ENCODE peak calls at places on chromosome 11, in five cellular contexts. One of them, this sample, is unnamed.

GRCh38 chr11:15770798-15771414 is 585.4 kb downstream of the SOX6 start:
- DNase-seq in HepG2: peak
- DNase-seq in A549: peak
- DNase-seq in NB4: peak
- DNase-seq in K562: peak
- DNase-seq in this sample: peak

GRCh38 chr11:128341280-128341679 is 246.1 kb downstream of the ETS1 start:
- DNase-seq in HepG2: no peak
- DNase-seq in A549: no peak
- DNase-seq in NB4: no peak
- DNase-seq in K562: no peak
- DNase-seq in this sample: peak

GRCh38 chr11:33475999-33476398 is 218.8 kb downstream of the HIPK3 start:
- DNase-seq in HepG2: peak
- DNase-seq in A549: no peak
- DNase-seq in NB4: no peak
- DNase-seq in K562: no peak
- DNase-seq in this sample: peak

GRCh38 chr11:9060700-9061111 is 30.7 kb downstream of the SCUBE2 start:
- DNase-seq in HepG2: peak
- DNase-seq in A549: peak
- DNase-seq in NB4: peak
- DNase-seq in K562: peak
- DNase-seq in this sample: no peak

GRCh38 chr11:69836401-69836800 is 17.2 kb upstream of the FGF3 start:
- DNase-seq in HepG2: no peak
- DNase-seq in A549: no peak
- DNase-seq in NB4: no peak
- DNase-seq in K562: no peak
- DNase-seq in this sample: no peak

GRCh38 chr11:85884581-85885021 is 29.4 kb downstream of the CCDC83 start:
- DNase-seq in HepG2: no peak
- DNase-seq in A549: no peak
- DNase-seq in NB4: no peak
- DNase-seq in K562: no peak
- DNase-seq in this sample: no peak

GRCh38 chr11:112321521-112322172 is 61.0 kb upstream of the PLET1 start:
- DNase-seq in HepG2: peak
- DNase-seq in A549: peak
- DNase-seq in NB4: peak
- DNase-seq in K562: no peak
- DNase-seq in this sample: no peak

GRCh38 chr11:10742460-10743208 is 8.4 kb upstream of the CTR9 start:
- DNase-seq in HepG2: no peak
- DNase-seq in A549: no peak
- DNase-seq in NB4: peak
- DNase-seq in K562: peak
- DNase-seq in this sample: no peak

GRCh38 chr11:77379917-77380316 is 78.4 kb upstream of the GDPD4 start:
- DNase-seq in HepG2: no peak
- DNase-seq in A549: no peak
- DNase-seq in NB4: no peak
- DNase-seq in K562: no peak
- DNase-seq in this sample: no peak

GRCh38 chr11:76551400-76551799 is 106.6 kb downstream of the EMSY start:
- DNase-seq in HepG2: no peak
- DNase-seq in A549: no peak
- DNase-seq in NB4: no peak
- DNase-seq in K562: no peak
- DNase-seq in this sample: peak

GRCh38 chr11:96486890-96487633 is 97.2 kb downstream of the JRKL start:
- DNase-seq in HepG2: peak
- DNase-seq in A549: peak
- DNase-seq in NB4: no peak
- DNase-seq in K562: no peak
- DNase-seq in this sample: no peak

GRCh38 chr11:120807414-120808150 is 216.3 kb upstream of the TBCEL start:
- DNase-seq in HepG2: peak
- DNase-seq in A549: peak
- DNase-seq in NB4: no peak
- DNase-seq in K562: no peak
- DNase-seq in this sample: peak

GRCh38 chr11:34631297-34631696 is 10.4 kb downstream of the EHF start:
- DNase-seq in HepG2: no peak
- DNase-seq in A549: no peak
- DNase-seq in NB4: no peak
- DNase-seq in K562: no peak
- DNase-seq in this sample: no peak

GRCh38 chr11:76861490-76861953 is 804 bp downstream of the ACER3 start:
- DNase-seq in HepG2: no peak
- DNase-seq in A549: no peak
- DNase-seq in NB4: peak
- DNase-seq in K562: peak
- DNase-seq in this sample: peak

GRCh38 chr11:65355776-65356393 is 1.3 kb downstream of the TIGD3 start:
- DNase-seq in HepG2: no peak
- DNase-seq in A549: no peak
- DNase-seq in NB4: no peak
- DNase-seq in K562: no peak
- DNase-seq in this sample: peak

GRCh38 chr11:131833371-131833770 is 463.0 kb downstream of the NTM start:
- DNase-seq in HepG2: no peak
- DNase-seq in A549: no peak
- DNase-seq in NB4: no peak
- DNase-seq in K562: no peak
- DNase-seq in this sample: no peak

GRCh38 chr11:33722579-33723234 is 13.5 kb downstream of the CD59 start:
- DNase-seq in HepG2: no peak
- DNase-seq in A549: peak
- DNase-seq in NB4: peak
- DNase-seq in K562: peak
- DNase-seq in this sample: peak

GRCh38 chr11:6405039-6405667 is 13.7 kb downstream of the APBB1 start:
- DNase-seq in HepG2: no peak
- DNase-seq in A549: no peak
- DNase-seq in NB4: no peak
- DNase-seq in K562: no peak
- DNase-seq in this sample: no peak

GRCh38 chr11:306645-307371 is 808 bp upstream of the IFITM2 start:
- DNase-seq in HepG2: no peak
- DNase-seq in A549: no peak
- DNase-seq in NB4: no peak
- DNase-seq in K562: no peak
- DNase-seq in this sample: no peak

GRCh38 chr11:26976389-26976788 is 17.5 kb upstream of the FIBIN start:
- DNase-seq in HepG2: no peak
- DNase-seq in A549: no peak
- DNase-seq in NB4: no peak
- DNase-seq in K562: no peak
- DNase-seq in this sample: no peak

GRCh38 chr11:118634435-118635236 is 27.2 kb downstream of the PHLDB1 start:
- DNase-seq in HepG2: peak
- DNase-seq in A549: no peak
- DNase-seq in NB4: no peak
- DNase-seq in K562: peak
- DNase-seq in this sample: no peak

GRCh38 chr11:120473486-120473885 is 38.1 kb upstream of the GRIK4 start:
- DNase-seq in HepG2: no peak
- DNase-seq in A549: no peak
- DNase-seq in NB4: no peak
- DNase-seq in K562: no peak
- DNase-seq in this sample: no peak

GRCh38 chr11:60775420-60775961 is 9.6 kb upstream of the MS4A10 start:
- DNase-seq in HepG2: peak
- DNase-seq in A549: peak
- DNase-seq in NB4: peak
- DNase-seq in K562: peak
- DNase-seq in this sample: peak

GRCh38 chr11:57460017-57460755 is at the start of gene RTN4RL2:
- DNase-seq in HepG2: peak
- DNase-seq in A549: peak
- DNase-seq in NB4: peak
- DNase-seq in K562: peak
- DNase-seq in this sample: peak

GRCh38 chr11:117840881-117841581 is 16.5 kb upstream of the FXYD2 start:
- DNase-seq in HepG2: no peak
- DNase-seq in A549: no peak
- DNase-seq in NB4: no peak
- DNase-seq in K562: no peak
- DNase-seq in this sample: no peak

GRCh38 chr11:71144736-71145135 is 107.6 kb downstream of the SHANK2 start:
- DNase-seq in HepG2: no peak
- DNase-seq in A549: no peak
- DNase-seq in NB4: no peak
- DNase-seq in K562: no peak
- DNase-seq in this sample: no peak

GRCh38 chr11:71146846-71147245 is 105.5 kb downstream of the SHANK2 start:
- DNase-seq in HepG2: no peak
- DNase-seq in A549: no peak
- DNase-seq in NB4: no peak
- DNase-seq in K562: no peak
- DNase-seq in this sample: no peak

GRCh38 chr11:71145988-71146824 is 106.2 kb downstream of the SHANK2 start:
- DNase-seq in HepG2: no peak
- DNase-seq in A549: no peak
- DNase-seq in NB4: no peak
- DNase-seq in K562: no peak
- DNase-seq in this sample: no peak

GRCh38 chr11:71145368-71145767 is 107.0 kb downstream of the SHANK2 start:
- DNase-seq in HepG2: no peak
- DNase-seq in A549: no peak
- DNase-seq in NB4: no peak
- DNase-seq in K562: no peak
- DNase-seq in this sample: no peak

DNA sequence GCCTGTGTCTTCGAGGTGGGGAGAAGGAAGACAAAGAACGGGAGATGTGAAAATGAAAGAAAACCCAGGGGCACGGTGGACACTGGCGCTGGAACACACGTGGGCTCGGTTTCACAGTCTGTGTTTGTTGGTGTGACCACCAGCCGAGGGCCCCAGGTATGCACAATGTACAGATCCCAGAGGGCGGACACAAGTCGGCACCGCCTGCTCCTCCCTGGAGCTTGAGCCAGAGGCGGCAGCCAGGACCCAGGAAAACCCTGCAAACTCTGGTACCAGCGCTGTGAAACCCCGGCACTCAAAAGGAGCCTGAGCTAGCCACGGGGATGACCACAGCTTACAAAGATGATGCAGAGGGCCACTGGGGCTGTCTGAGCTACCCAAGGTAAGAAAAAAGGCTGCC is 105.0 kb downstream of the SHANK2 start:
- DNase-seq in HepG2: no peak
- DNase-seq in A549: no peak
- DNase-seq in NB4: no peak
- DNase-seq in K562: no peak
- DNase-seq in this sample: no peak
- TF ChIP-seq MYC in HepG2: no peak
- TF ChIP-seq MYC in A549: no peak
- TF ChIP-seq MYC in NB4: no peak
- TF ChIP-seq MYC in K562: no peak
- TF ChIP-seq MYC in this sample: no peak

DNA sequence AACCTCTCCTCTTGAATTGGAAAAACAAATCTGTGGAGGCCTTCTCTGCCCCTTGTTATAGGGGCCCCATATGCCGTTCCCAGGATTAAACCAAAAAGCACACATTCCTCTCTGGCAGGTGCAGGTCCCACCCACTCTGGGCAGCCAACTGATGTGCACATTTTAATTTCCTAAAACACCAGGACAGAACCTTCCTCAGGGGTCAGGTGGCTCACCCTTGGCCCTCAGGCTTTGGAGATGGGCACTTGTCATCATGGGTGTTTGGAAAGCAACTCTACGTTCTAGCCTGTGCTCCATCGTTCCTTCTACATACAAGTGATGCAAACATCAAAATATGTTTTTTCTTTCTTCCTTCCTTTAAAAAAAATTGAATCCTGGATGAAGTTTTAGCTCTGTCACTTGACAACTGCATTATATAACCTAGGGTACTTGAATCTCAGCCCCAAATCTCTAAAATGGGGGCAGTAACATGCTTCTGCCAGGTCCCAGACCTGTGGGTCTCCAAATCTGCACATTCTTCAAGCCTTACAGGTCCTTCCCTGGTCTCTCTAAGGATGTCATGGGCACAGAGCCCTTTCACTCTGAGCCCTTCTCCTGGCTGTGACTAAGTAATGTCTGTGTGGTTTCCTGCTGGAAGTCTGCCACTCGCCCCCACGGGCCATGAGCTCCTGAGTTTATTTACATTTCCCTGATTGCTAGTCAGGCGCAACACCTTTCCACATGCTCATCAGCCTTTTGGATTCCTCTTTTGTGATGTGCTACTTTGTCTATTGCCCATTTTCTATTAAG is 43.8 kb downstream of the KCNQ1OT1 start:
- DNase-seq in HepG2: no peak
- DNase-seq in A549: peak
- DNase-seq in NB4: no peak
- DNase-seq in K562: no peak
- DNase-seq in this sample: no peak
- TF ChIP-seq MYC in HepG2: no peak
- TF ChIP-seq MYC in A549: no peak
- TF ChIP-seq MYC in NB4: no peak
- TF ChIP-seq MYC in K562: no peak
- TF ChIP-seq MYC in this sample: no peak

DNA sequence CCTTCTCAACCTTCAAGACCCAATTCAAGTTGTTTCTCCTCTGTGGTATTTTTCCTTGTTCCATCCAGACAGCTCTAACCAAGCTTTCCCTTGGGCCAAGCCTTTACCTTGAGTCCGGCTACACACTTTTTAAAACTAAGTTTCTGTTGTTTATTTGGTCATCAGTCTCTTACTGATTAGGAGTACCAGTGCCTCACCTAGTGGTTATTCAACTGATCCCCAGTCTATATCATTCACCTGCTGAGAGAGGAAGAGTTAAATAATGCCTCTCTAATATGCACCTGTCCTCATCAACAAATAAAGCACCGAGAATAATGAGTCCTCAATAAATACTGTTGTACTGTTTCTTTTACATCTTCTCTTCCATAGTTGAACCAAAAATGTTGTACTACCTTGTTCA is 160.8 kb downstream of the MSANTD4 start:
- DNase-seq in HepG2: no peak
- DNase-seq in A549: no peak
- DNase-seq in NB4: no peak
- DNase-seq in K562: no peak
- DNase-seq in this sample: peak
- TF ChIP-seq MYC in HepG2: no peak
- TF ChIP-seq MYC in A549: no peak
- TF ChIP-seq MYC in NB4: no peak
- TF ChIP-seq MYC in K562: no peak
- TF ChIP-seq MYC in this sample: no peak

DNA sequence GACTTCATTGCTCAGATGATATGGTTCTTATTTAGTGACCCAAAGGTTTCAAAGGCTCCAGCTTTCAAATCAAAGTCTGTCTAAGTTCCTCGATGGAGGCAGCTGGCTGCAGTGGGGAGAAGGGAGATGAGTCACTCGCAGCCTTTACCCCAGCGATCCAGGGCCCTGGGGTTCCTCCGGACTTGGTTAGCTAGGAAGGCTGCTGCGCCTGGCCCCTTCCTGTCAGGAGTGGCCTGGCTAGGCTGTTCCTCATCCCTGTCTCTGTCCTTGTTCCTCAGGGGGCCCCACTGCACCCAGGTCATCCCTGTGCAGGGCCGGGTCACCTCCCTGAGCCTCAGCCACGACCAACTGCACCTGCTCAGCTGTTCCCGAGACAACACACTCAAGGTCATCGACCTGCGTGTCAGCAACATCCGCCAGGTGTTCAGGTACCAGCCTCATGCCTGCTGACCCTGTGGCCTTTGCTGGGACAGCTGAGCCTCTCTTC is 13.9 kb downstream of the ATG16L2 start:
- DNase-seq in HepG2: no peak
- DNase-seq in A549: no peak
- DNase-seq in NB4: peak
- DNase-seq in K562: no peak
- DNase-seq in this sample: no peak
- TF ChIP-seq MYC in HepG2: no peak
- TF ChIP-seq MYC in A549: no peak
- TF ChIP-seq MYC in NB4: no peak
- TF ChIP-seq MYC in K562: no peak
- TF ChIP-seq MYC in this sample: no peak

This sample was measured in endothelial cell of umbilical vein.